ENCODE peak calls at places on chromosomes 16 and 17, in six cellular contexts. One of them, this sample, is unnamed.

GRCh38 chr16:2774161-2774891 is 2.8 kb downstream of the ELOB start:
- DNase-seq in K562: no peak
- DNase-seq in GM12878: no peak
- DNase-seq in GM12891: no peak
- DNase-seq in H1: no peak
- DNase-seq in HepG2: no peak
- DNase-seq in this sample: no peak

GRCh38 chr16:15856901-15857778 is at the start of gene MYH11:
- DNase-seq in GM12878: no peak
- DNase-seq in K562: no peak
- DNase-seq in HepG2: no peak
- DNase-seq in GM12891: no peak
- DNase-seq in H1: peak; percentile 72
- DNase-seq in this sample: no peak

GRCh38 chr16:81600275-81600674 is 155.7 kb downstream of the CMIP start:
- DNase-seq in HepG2: peak; percentile 84
- DNase-seq in H1: no peak
- DNase-seq in K562: no peak
- DNase-seq in GM12891: no peak
- DNase-seq in GM12878: no peak
- DNase-seq in this sample: no peak

GRCh38 chr16:22635801-22636200 is 125.1 kb downstream of the NPIPB5 start:
- DNase-seq in H1: no peak
- DNase-seq in HepG2: no peak
- DNase-seq in K562: no peak
- DNase-seq in GM12878: no peak
- DNase-seq in GM12891: no peak
- DNase-seq in this sample: no peak

GRCh38 chr17:36124879-36125824 is 21.5 kb downstream of the CCL4 start:
- DNase-seq in GM12878: no peak
- DNase-seq in GM12891: no peak
- DNase-seq in HepG2: no peak
- DNase-seq in K562: peak; percentile 16
- DNase-seq in H1: peak; percentile 46
- DNase-seq in this sample: no peak

GRCh38 chr16:69513180-69513966 is 52.4 kb upstream of the NFAT5 start:
- DNase-seq in K562: no peak
- DNase-seq in HepG2: no peak
- DNase-seq in GM12878: no peak
- DNase-seq in H1: no peak
- DNase-seq in GM12891: no peak
- DNase-seq in this sample: no peak

GRCh38 chr16:12480916-12481315 is 322.8 kb downstream of the CPPED1 start:
- DNase-seq in H1: no peak
- DNase-seq in HepG2: no peak
- DNase-seq in GM12891: no peak
- DNase-seq in K562: no peak
- DNase-seq in GM12878: no peak
- DNase-seq in this sample: no peak

GRCh38 chr17:34378664-34379101 is 15.7 kb upstream of the CCL1 start:
- DNase-seq in K562: peak; percentile 25
- DNase-seq in H1: no peak
- DNase-seq in GM12878: peak; percentile 76
- DNase-seq in GM12891: peak; percentile 41
- DNase-seq in HepG2: no peak
- DNase-seq in this sample: peak; percentile 33

GRCh38 chr16:15948532-15949209 is 745 bp upstream of the ABCC1 start:
- DNase-seq in H1: no peak
- DNase-seq in GM12891: peak; percentile 48
- DNase-seq in HepG2: peak; percentile 44
- DNase-seq in GM12878: no peak
- DNase-seq in K562: no peak
- DNase-seq in this sample: peak; percentile 40

GRCh38 chr17:32157225-32157624 is 14.9 kb downstream of the RHOT1 start:
- DNase-seq in K562: no peak
- DNase-seq in H1: no peak
- DNase-seq in GM12878: no peak
- DNase-seq in GM12891: no peak
- DNase-seq in HepG2: no peak
- DNase-seq in this sample: no peak

GRCh38 chr17:21295036-21295952 is 10.8 kb downstream of the MAP2K3 start:
- DNase-seq in HepG2: no peak
- DNase-seq in H1: no peak
- DNase-seq in GM12891: no peak
- DNase-seq in K562: peak; percentile 7
- DNase-seq in GM12878: no peak
- DNase-seq in this sample: no peak

GRCh38 chr16:68658258-68658973 is 13.3 kb downstream of the CDH3 start:
- DNase-seq in GM12891: no peak
- DNase-seq in K562: no peak
- DNase-seq in H1: no peak
- DNase-seq in GM12878: no peak
- DNase-seq in HepG2: no peak
- DNase-seq in this sample: no peak

GRCh38 chr17:42683407-42684031 is 1.2 kb downstream of the CNTNAP1 start:
- DNase-seq in GM12891: no peak
- DNase-seq in K562: no peak
- DNase-seq in HepG2: no peak
- DNase-seq in GM12878: no peak
- DNase-seq in H1: peak; percentile 66
- DNase-seq in this sample: no peak

DNA sequence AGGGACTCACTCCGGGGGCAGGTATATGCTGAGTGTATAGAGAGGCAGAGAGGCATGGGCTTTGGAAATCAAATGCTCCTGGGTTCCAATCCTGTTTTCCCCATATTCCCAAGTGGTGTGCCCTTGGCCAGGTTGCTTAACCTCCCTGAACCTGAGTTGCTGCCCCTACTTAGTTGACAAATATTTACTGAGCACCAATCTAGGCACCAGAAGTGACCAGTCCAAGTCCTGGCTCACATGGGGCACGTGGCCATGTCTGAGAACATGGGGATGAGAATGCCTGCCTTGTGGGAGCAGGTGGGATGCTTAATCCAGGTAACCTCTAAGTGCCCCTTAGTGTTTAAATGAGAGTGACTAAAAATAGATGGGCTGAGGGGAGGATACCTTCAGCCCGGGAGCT is 4.2 kb downstream of the SOCS3 start:
- DNase-seq in H1: no peak
- DNase-seq in HepG2: no peak
- DNase-seq in K562: no peak
- DNase-seq in GM12878: no peak
- DNase-seq in GM12891: no peak
- DNase-seq in this sample: no peak
- TF ChIP-seq POLR2A in H1: no peak
- TF ChIP-seq POLR2A in HepG2: no peak
- TF ChIP-seq POLR2A in K562: no peak
- TF ChIP-seq POLR2A in GM12878: no peak
- TF ChIP-seq POLR2A in GM12891: no peak
- TF ChIP-seq POLR2A in this sample: no peak

GRCh38 chr17:78847052-78847451 is 6.4 kb upstream of the USP36 start:
- DNase-seq in K562: no peak
- DNase-seq in GM12878: no peak
- DNase-seq in HepG2: no peak
- DNase-seq in H1: no peak
- DNase-seq in GM12891: no peak
- DNase-seq in this sample: no peak

GRCh38 chr17:78840530-78840779 is 159 bp downstream of the USP36 start:
- DNase-seq in H1: no peak
- DNase-seq in K562: no peak
- DNase-seq in GM12891: no peak
- DNase-seq in GM12878: no peak
- DNase-seq in HepG2: no peak
- DNase-seq in this sample: no peak

GRCh38 chr17:78840780-78841611 is at the start of gene USP36:
- DNase-seq in H1: peak; percentile 100
- DNase-seq in HepG2: peak; percentile 98
- DNase-seq in K562: peak; percentile 99
- DNase-seq in GM12878: peak; percentile 97
- DNase-seq in GM12891: peak; percentile 97
- DNase-seq in this sample: peak; percentile 95

GRCh38 chr17:78839762-78840529 is 668 bp downstream of the USP36 start:
- DNase-seq in HepG2: peak; percentile 44
- DNase-seq in GM12891: peak; percentile 47
- DNase-seq in H1: no peak
- DNase-seq in GM12878: no peak
- DNase-seq in K562: peak; percentile 44
- DNase-seq in this sample: peak; percentile 51

DNA sequence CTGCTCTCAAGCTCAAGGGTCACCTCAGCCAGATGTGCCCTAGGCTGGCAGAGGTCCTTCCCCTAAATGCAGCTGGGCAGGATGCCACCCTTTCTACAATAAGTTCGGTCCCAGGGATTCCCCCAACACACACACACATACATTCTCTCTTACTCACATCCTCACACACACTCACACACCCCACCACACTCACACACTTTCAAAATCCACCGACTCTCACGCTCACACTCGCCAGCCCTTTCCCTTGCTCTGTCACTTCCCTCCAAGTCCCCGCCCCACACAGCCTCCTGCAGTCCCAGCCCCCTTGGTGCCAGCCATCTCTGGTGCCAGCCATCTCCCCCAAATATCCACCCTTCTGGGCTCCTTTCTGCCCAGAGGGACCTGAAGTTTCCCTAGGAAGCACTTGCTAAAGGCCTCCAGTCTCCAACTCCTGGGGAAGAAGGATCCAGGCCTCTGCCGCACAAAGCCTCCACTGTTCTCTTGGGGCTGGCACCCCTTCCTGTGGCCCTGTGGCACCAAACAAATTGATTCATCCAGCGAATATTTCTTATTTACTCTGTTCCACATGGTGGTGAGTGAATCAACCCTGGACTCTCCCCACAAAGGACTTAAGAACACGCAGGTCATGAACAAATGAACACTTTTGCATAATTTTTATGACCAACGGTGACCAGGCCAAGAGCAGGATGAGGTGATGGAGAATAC is 3.8 kb upstream of the USP36 start:
- DNase-seq in GM12891: no peak
- DNase-seq in HepG2: no peak
- DNase-seq in GM12878: no peak
- DNase-seq in K562: no peak
- DNase-seq in H1: no peak
- DNase-seq in this sample: no peak
- TF ChIP-seq TAF1 in GM12891: no peak
- TF ChIP-seq TAF1 in HepG2: no peak
- TF ChIP-seq TAF1 in GM12878: no peak
- TF ChIP-seq TAF1 in K562: no peak
- TF ChIP-seq TAF1 in H1: no peak
- TF ChIP-seq TAF1 in this sample: no peak

GRCh38 chr16:5071681-5072333 is at the start of gene ALG1:
- DNase-seq in GM12891: peak; percentile 95
- DNase-seq in K562: peak; percentile 93
- DNase-seq in H1: peak; percentile 94
- DNase-seq in HepG2: peak; percentile 83
- DNase-seq in GM12878: peak; percentile 65
- DNase-seq in this sample: peak; percentile 92
- TF ChIP-seq POLR2A in GM12891: peak; percentile 97
- TF ChIP-seq POLR2A in K562: peak; percentile 97
- TF ChIP-seq POLR2A in H1: peak; percentile 96
- TF ChIP-seq POLR2A in HepG2: peak; percentile 100
- TF ChIP-seq POLR2A in GM12878: peak; percentile 98
- TF ChIP-seq POLR2A in this sample: peak; percentile 96

GRCh38 chr17:78806451-78806850 is 24.4 kb upstream of the CYTH1 start:
- DNase-seq in K562: no peak
- DNase-seq in GM12891: peak; percentile 50
- DNase-seq in GM12878: no peak
- DNase-seq in H1: no peak
- DNase-seq in HepG2: no peak
- DNase-seq in this sample: no peak
- TF ChIP-seq TAF1 in K562: no peak
- TF ChIP-seq TAF1 in GM12891: no peak
- TF ChIP-seq TAF1 in GM12878: no peak
- TF ChIP-seq TAF1 in H1: no peak
- TF ChIP-seq TAF1 in HepG2: no peak
- TF ChIP-seq TAF1 in this sample: no peak

GRCh38 chr17:50102164-50102991 is 7.2 kb downstream of the PDK2 start:
- DNase-seq in GM12891: no peak
- DNase-seq in H1: no peak
- DNase-seq in GM12878: no peak
- DNase-seq in HepG2: peak; percentile 92
- DNase-seq in K562: no peak
- DNase-seq in this sample: no peak
- TF ChIP-seq POLR2A in GM12891: no peak
- TF ChIP-seq POLR2A in H1: no peak
- TF ChIP-seq POLR2A in GM12878: no peak
- TF ChIP-seq POLR2A in HepG2: peak; percentile 54
- TF ChIP-seq POLR2A in K562: no peak
- TF ChIP-seq POLR2A in this sample: no peak